ENCODE peak calls at places on chromosome 2, in seven cellular contexts. N is T-cell, P is putamen, E is SK-MEL-5, O is HTR-8/SVneo, C is NCI-H1930, V is NCI-H1105. X is an unnamed sample.

GRCh38 chr2:74379851-74380789 is at the start of gene DCTN1:
- DNase-seq in N (no peak), P (peak), E (peak), O (peak), C (no peak), V (no peak), X (peak)

GRCh38 chr2:130890941-130891669 is 54.4 kb downstream of the ARHGEF4 start:
- DNase-seq in N (no peak), P (no peak), E (no peak), O (no peak), C (no peak), V (no peak), X (no peak)

GRCh38 chr2:230944123-230944653 is 19.1 kb upstream of the GPR55 start:
- DNase-seq in N (no peak), P (no peak), E (no peak), O (no peak), C (no peak), V (no peak), X (no peak)

GRCh38 chr2:10700078-10700803 is 10.5 kb upstream of the NOL10 start:
- DNase-seq in N (no peak), P (no peak), E (no peak), O (no peak), C (no peak), V (no peak), X (no peak)

GRCh38 chr2:188623995-188624643 is 332.4 kb downstream of the GULP1 start:
- DNase-seq in N (no peak), P (no peak), E (no peak), O (no peak), C (no peak), V (no peak), X (no peak)

GRCh38 chr2:36380624-36381481 is 25.3 kb downstream of the CRIM1 start:
- DNase-seq in N (no peak), P (no peak), E (no peak), O (peak), C (no peak), V (no peak), X (no peak)

GRCh38 chr2:10240911-10241610 is 61.6 kb upstream of the HPCAL1 start:
- DNase-seq in N (no peak), P (no peak), E (no peak), O (no peak), C (no peak), V (no peak), X (no peak)

GRCh38 chr2:219461061-219461514 is 26.4 kb downstream of the SPEG start:
- DNase-seq in N (no peak), P (no peak), E (no peak), O (no peak), C (no peak), V (no peak), X (no peak)

GRCh38 chr2:164495491-164496223 is 125.6 kb downstream of the GRB14 start:
- DNase-seq in N (no peak), P (peak), E (peak), O (peak), C (no peak), V (peak), X (peak)

GRCh38 chr2:236919209-236919608 is 166.5 kb upstream of the COPS8 start:
- DNase-seq in N (no peak), P (no peak), E (no peak), O (no peak), C (no peak), V (no peak), X (no peak)

GRCh38 chr2:66688951-66689350 is 254.0 kb downstream of the MEIS1 start:
- DNase-seq in N (no peak), P (no peak), E (no peak), O (no peak), C (no peak), V (no peak), X (no peak)

GRCh38 chr2:229434131-229434530 is 163.0 kb upstream of the PID1 start:
- DNase-seq in N (no peak), P (no peak), E (no peak), O (no peak), C (no peak), V (no peak), X (peak)

GRCh38 chr2:18684202-18685040 is 95.1 kb upstream of the NT5C1B start:
- DNase-seq in N (no peak), P (no peak), E (no peak), O (no peak), C (no peak), V (no peak), X (no peak)

GRCh38 chr2:86000131-86000937 is 105.4 kb downstream of the POLR1A start:
- DNase-seq in N (no peak), P (no peak), E (no peak), O (no peak), C (no peak), V (no peak), X (no peak)

GRCh38 chr2:240225116-240225515 is 84.7 kb upstream of the OTOS start:
- DNase-seq in N (no peak), P (no peak), E (no peak), O (no peak), C (no peak), V (no peak), X (no peak)

GRCh38 chr2:168889635-168890005 is 610 bp downstream of the SPC25 start:
- DNase-seq in N (no peak), P (no peak), E (no peak), O (no peak), C (no peak), V (no peak), X (no peak)

GRCh38 chr2:232883116-232883721 is 13.2 kb downstream of the SNORC start:
- DNase-seq in N (no peak), P (no peak), E (no peak), O (no peak), C (no peak), V (no peak), X (no peak)

X was measured in pons.